ENCODE peak calls at places on chromosome 17, in four cellular contexts. A, E, Y and H are unnamed samples. For H3K9me3 and H3K4me1, the result is how much of the 10 kb centered on the place peaks cover.

GRCh38 chr17:66634193-66634592 is 200.7 kb upstream of the CACNG5 start:
- DNase-seq in E (no peak), A (no peak), Y (no peak), H (no peak)

GRCh38 chr17:81317992-81318391 is 22.9 kb upstream of the SLC38A10 start:
- DNase-seq in E (no peak), Y (no peak), A (no peak), H (no peak)

GRCh38 chr17:8341456-8341855 is 1.8 kb downstream of the ODF4 start:
- DNase-seq in A (no peak), Y (no peak), E (no peak), H (no peak)

GRCh38 chr17:46121165-46121764 is 72.0 kb downstream of the KANSL1 start:
- DNase-seq in Y (no peak), A (no peak), E (no peak), H (no peak)

GRCh38 chr17:61689610-61690180 is 98.7 kb upstream of the NACA2 start:
- DNase-seq in A (no peak), E (no peak), Y (no peak), H (peak)

GRCh38 chr17:16287563-16288027 is 65.7 kb downstream of the CENPV start:
- DNase-seq in Y (no peak), E (no peak), A (no peak), H (no peak)

GRCh38 chr17:29162909-29163341 is 17.3 kb downstream of the MYO18A start:
- DNase-seq in E (no peak), A (no peak), Y (peak), H (no peak)

GRCh38 chr17:16954541-16954940 is 17.4 kb downstream of the TNFRSF13B start:
- DNase-seq in A (no peak), E (no peak), Y (no peak), H (no peak)

GRCh38 chr17:32664936-32665583 is 178.3 kb downstream of the CDK5R1 start:
- DNase-seq in Y (no peak), A (no peak), E (no peak), H (no peak)

GRCh38 chr17:73639926-73640325 is 4.3 kb downstream of the SDK2 start:
- DNase-seq in A (no peak), Y (no peak), E (no peak), H (no peak)

GRCh38 chr17:81955058-81955681 is 5.8 kb downstream of the NOTUM start:
- DNase-seq in E (no peak), A (no peak), Y (no peak), H (no peak)

GRCh38 chr17:57722704-57723043 is 22.4 kb downstream of the CCDC182 start:
- DNase-seq in E (no peak), Y (no peak), A (no peak), H (no peak)

GRCh38 chr17:42072323-42073187 is 22.2 kb upstream of the C17orf113 start:
- DNase-seq in Y (no peak), E (no peak), A (peak), H (no peak)

GRCh38 chr17:1056761-1057160 is 59.8 kb downstream of the TIMM22 start:
- DNase-seq in E (no peak), A (no peak), Y (peak), H (no peak)

GRCh38 chr17:73546770-73547345 is 97.4 kb downstream of the SDK2 start:
- DNase-seq in Y (peak), E (no peak), A (no peak), H (no peak)

GRCh38 chr17:55527520-55528118 is 16.4 kb upstream of the SMIM36 start:
- DNase-seq in A (peak), Y (no peak), E (no peak), H (no peak)

GRCh38 chr17:4648741-4649140 is 7.3 kb upstream of the ALOX15 start:
- DNase-seq in Y (no peak), E (no peak), A (no peak), H (no peak)

GRCh38 chr17:8887834-8888703 is 20.6 kb upstream of the PIK3R6 start:
- DNase-seq in Y (no peak), A (peak), E (no peak), H (no peak)

GRCh38 chr17:57943140-57943539 is 12.1 kb downstream of the CUEDC1 start:
- DNase-seq in Y (no peak), E (no peak), A (no peak), H (no peak)

GRCh38 chr17:46922804-46923635 is at the start of gene GOSR2:
- DNase-seq in A (peak), E (peak), Y (peak), H (peak)

DNA sequence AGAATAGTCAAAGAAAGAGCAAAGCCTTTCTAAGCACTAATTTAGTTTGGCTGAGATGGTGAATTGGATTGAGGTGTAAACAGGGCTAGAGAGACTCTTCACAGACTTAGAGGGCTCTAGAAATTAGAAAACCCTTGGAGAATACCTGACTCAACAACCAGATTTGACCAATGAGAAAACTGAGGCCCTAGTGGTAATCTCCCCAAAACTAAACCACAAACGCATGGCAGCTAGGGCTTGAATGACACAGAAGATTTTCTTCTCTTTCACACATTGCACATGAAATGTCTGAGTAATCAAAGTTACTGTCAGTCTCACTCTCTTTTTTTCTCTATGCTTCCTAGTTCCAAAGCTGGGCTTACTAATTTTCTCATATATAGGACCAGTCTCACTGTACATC is 314.5 kb upstream of the KCNJ16 start:
- DNase-seq in A (no peak), E (no peak), Y (no peak), H (no peak)
- H3K9me3 ChIP-seq in A (under half), E (under half), Y (under half), H (under half)

GRCh38 chr17:78717431-78717980 is 64.6 kb downstream of the CYTH1 start:
- DNase-seq in A (no peak), E (no peak), Y (no peak), H (no peak)
- H3K4me3 ChIP-seq in A (no peak), E (peak), Y (peak), H (peak)

GRCh38 chr17:39642675-39643074 is 5.7 kb downstream of the STARD3 start:
- DNase-seq in E (no peak), Y (no peak), A (no peak), H (no peak)

GRCh38 chr17:39640493-39641118 is 3.7 kb downstream of the STARD3 start:
- DNase-seq in E (no peak), A (no peak), Y (no peak), H (no peak)

GRCh38 chr17:39639566-39640458 is 2.9 kb downstream of the STARD3 start:
- DNase-seq in A (no peak), E (no peak), Y (no peak), H (no peak)

GRCh38 chr17:39641883-39642282 is 4.9 kb downstream of the STARD3 start:
- DNase-seq in A (no peak), Y (no peak), E (no peak), H (no peak)

DNA sequence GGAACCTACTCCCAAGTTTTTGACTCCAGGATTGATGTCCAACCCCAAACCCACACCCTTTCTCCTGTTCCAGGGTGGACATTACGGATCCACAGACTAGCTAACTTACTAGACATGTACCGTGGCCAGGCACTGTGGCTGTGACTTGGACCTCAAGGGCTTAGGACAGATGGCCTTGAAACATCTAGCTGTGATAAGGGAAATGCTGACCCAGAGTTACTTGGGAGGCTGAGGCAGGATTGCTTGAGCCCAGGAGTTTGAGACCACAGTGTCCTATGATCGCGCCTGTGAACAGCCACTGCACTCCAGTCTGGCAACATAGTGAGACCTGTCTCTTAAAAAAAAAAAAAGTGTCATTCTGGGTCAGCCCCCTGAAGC is 4.2 kb downstream of the STARD3 start:
- DNase-seq in A (no peak), Y (no peak), E (no peak), H (no peak)
- H3K4me1 ChIP-seq in A (half or more), Y (under half), E (under half), H (under half)

DNA sequence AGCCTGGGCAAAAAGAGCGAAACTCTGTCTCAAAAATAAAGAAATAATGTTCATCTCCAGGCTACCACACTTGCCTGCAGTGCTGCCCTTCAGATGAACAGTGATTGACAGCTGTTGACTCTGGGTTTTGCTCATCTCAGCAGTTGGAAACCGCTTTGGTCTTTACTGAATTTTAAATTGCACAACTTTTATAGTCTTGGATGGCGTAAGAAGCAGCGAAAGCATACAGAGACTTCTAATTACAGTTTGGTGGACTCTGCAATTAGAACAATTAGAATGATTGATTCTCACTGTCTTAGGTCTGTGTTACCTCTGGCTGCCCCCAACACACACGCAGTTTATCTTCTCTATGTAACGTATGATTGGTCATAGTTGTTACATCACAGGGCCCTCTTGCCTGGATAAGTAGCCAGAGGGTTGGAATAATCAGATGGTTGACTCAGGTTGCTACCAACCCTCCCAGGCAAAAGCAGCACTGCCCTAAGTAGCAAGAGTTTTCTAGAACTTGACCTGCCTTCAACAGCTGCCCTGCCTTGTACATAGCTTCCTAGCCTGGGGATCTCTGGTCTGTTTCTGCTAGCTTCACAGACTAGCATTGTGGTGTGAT is 1.8 kb upstream of the NAT9 start:
- DNase-seq in Y (no peak), A (no peak), E (no peak), H (no peak)
- H3K9me3 ChIP-seq in Y (under half), A (under half), E (under half), H (under half)

GRCh38 chr17:49546546-49547535 is 28.8 kb upstream of the NXPH3 start:
- DNase-seq in Y (no peak), E (no peak), A (no peak), H (no peak)

GRCh38 chr17:49545007-49545660 is 30.5 kb upstream of the NXPH3 start:
- DNase-seq in A (no peak), E (no peak), Y (no peak), H (no peak)

GRCh38 chr17:49548051-49548505 is 27.6 kb upstream of the NXPH3 start:
- DNase-seq in E (no peak), Y (no peak), A (no peak), H (no peak)

GRCh38 chr17:49547566-49547965 is 28.1 kb upstream of the NXPH3 start:
- DNase-seq in E (peak), A (no peak), Y (no peak), H (no peak)

DNA sequence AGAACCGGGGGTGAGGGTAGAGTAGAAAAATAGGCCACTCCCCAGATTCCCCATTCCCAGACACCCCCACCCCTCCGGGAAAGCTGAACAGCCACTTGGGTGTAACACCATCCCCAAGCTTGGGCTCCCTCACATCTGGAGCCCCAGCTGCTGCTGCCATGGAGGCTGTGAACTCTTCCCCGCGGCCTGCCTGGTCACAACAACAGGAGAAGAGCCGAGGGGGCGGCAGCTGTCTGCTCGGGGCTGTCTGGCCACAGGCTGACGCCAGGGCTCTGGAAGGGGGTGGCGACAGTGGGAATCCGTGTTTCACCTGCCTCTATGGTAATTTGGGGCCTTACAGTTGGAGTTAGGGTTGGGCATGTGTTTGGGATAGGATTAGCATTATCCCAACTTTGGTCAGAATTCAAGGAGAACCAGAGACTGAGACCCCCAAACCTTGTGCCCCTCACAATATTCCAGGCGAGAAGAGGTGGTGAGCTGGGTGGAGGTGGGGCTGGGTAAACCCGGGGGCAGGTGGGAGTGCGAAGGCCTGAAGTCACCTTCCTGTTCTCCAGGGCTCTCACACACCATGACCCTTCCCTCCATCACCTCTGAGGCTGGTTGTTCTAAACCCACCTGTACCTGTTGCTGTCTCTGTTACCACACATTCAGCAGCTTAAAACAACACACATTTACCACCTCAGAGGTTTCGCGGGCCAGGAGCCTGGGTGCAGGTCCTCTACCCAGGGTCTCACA is 29.7 kb upstream of the NXPH3 start:
- DNase-seq in A (no peak), E (no peak), Y (no peak), H (no peak)
- H3K4me3 ChIP-seq in A (no peak), E (no peak), Y (no peak), H (no peak)

GRCh38 chr17:49621420-49621819 is 45.7 kb downstream of the NXPH3 start:
- DNase-seq in E (no peak), A (no peak), Y (no peak), H (no peak)

GRCh38 chr17:49616546-49617205 is 41.0 kb downstream of the NXPH3 start:
- DNase-seq in E (peak), Y (peak), A (peak), H (no peak)

GRCh38 chr17:49624896-49625295 is 49.2 kb downstream of the NXPH3 start:
- DNase-seq in A (no peak), Y (no peak), E (no peak), H (no peak)

GRCh38 chr17:49618112-49618611 is 42.5 kb downstream of the NXPH3 start:
- DNase-seq in Y (no peak), E (no peak), A (no peak), H (no peak)

DNA sequence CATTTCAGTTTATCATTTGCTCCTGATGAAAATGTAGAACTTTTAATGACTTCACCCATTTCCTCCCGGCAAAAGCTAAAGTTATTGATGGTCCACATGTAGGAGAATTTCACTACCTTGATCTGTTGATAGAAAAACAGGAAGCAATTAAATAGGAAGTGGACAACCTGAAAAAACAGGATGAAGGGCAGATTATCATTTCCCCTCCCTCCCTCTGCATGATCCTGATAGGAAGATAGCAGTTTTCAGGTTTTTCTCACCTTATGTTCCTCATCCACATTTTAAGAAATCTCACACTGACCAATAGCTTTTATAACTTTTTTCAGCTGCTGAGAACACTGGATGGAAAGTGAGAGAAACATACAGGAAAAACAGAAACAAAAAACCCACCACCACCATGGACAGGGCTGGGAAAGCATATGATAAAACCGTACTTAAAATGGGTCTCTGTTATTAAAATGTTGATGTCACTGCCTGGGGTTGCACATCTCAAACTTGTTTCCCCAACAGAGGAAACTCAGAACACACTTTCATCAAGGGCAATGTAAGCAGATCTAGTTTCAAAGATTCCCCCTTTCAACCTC is 46.4 kb downstream of the NXPH3 start:
- DNase-seq in Y (no peak), A (no peak), E (no peak), H (no peak)
- H3K4me1 ChIP-seq in Y (under half), A (under half), E (under half), H (under half)

GRCh38 chr17:70936724-70937123 is 767.4 kb downstream of the KCNJ2 start:
- DNase-seq in E (no peak), Y (no peak), A (no peak), H (no peak)
- H3K9me3 ChIP-seq in E (under half), Y (under half), A (under half), H (under half)

DNA sequence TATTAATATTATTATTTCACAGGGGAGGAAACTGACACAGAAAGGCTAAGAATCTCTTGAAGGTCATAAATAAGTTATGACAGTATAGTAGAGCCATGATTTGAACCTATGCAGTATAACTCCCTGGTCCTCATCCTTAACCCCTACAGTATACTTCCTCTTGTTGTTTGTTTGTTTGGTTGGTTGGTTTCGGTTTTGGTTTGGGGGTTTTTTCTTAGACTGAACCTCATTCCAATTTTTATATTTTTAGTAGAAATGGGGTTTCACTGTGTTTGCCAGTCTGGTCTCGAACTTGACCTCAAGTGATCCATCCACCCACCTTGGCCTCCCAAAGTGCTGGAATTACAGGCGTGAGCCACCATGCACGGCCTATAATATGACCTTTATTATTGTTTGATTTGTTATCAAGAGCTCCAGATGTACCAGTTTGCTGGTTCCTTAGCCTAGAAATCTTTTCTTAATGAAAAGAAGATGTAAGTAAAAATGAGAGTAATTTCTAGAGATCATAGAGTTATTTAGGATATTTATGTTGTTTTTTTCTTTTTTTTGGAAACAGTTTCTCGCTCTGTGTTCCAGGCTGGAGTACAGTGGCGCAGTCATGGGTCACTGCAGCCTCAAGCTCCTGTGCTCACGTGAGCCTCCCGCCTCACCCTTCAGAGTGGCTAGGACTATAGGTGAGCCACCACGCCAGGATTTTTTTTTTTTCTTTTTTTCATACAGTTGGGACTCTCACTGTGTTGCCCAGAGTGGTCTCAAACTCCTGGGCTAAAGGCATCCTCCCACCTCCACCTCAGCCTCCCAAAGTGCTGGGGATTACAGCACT is 4.9 kb downstream of the PRR11 start:
- DNase-seq in E (no peak), A (peak), Y (no peak), H (no peak)
- H3K4me3 ChIP-seq in E (no peak), A (no peak), Y (no peak), H (peak)